ENCODE peak calls at places on chromosomes 13 and 19, in five cellular contexts. A is stimulated activated CD8-positive, alpha-beta memory T cell treated with anti-CD3 and anti-CD28 coated beads, Interleukin-7, amount 100 ng/mL, for 1 hour; Y is naive thymus-derived CD4-positive, alpha-beta T cell; Q is DND-41; V is sciatic nerve. S is an unnamed sample.

GRCh38 chr13:79988573-79988972 is 352.4 kb downstream of the SPRY2 start:
- DNase-seq in A (no peak), Y (no peak), Q (no peak), V (no peak), S (no peak)

GRCh38 chr19:31232871-31233270 is 116.4 kb downstream of the TSHZ3 start:
- DNase-seq in A (no peak), Y (no peak), Q (no peak), V (no peak), S (no peak)

GRCh38 chr19:57010541-57010940 is 109.2 kb upstream of the USP29 start:
- DNase-seq in A (no peak), Y (no peak), Q (no peak), V (no peak), S (no peak)

GRCh38 chr19:35766571-35767104 is 8.7 kb downstream of the PROSER3 start:
- DNase-seq in A (no peak), Y (no peak), Q (no peak), V (no peak), S (no peak)

GRCh38 chr13:51995677-51996551 is 15.3 kb downstream of the ATP7B start:
- DNase-seq in A (no peak), Y (no peak), Q (no peak), V (no peak), S (peak; percentile 79)

GRCh38 chr13:48333976-48334375 is 30.4 kb downstream of the RB1 start:
- DNase-seq in A (no peak), Y (no peak), Q (no peak), V (no peak), S (no peak)

GRCh38 chr13:27161980-27162379 is 9.6 kb downstream of the USP12 start:
- DNase-seq in A (no peak), Y (no peak), Q (no peak), V (no peak), S (no peak)

GRCh38 chr13:93118081-93118615 is 108.5 kb upstream of the GPC6 start:
- DNase-seq in A (no peak), Y (no peak), Q (no peak), V (no peak), S (no peak)

GRCh38 chr13:105920375-105920774 is 615.1 kb downstream of the EFNB2 start:
- DNase-seq in A (no peak), Y (no peak), Q (no peak), V (no peak), S (no peak)

GRCh38 chr13:57443494-57443893 is 188.1 kb upstream of the PCDH17 start:
- DNase-seq in A (no peak), Y (no peak), Q (no peak), V (no peak), S (no peak)

GRCh38 chr13:40648040-40648439 is 18.4 kb downstream of the FOXO1 start:
- DNase-seq in A (no peak), Y (no peak), Q (no peak), V (no peak), S (no peak)